ENCODE peak calls at places on chromosomes 1 and 21, in four cellular contexts. O, C, U and I are unnamed samples.

GRCh38 chr1:155016231-155016831 is 13.7 kb downstream of the ZBTB7B start:
- DNase-seq in O (no peak), C (no peak), U (no peak), I (no peak)

GRCh38 chr1:65247419-65248359 is 61.7 kb upstream of the DNAJC6 start:
- DNase-seq in O (no peak), U (no peak), C (peak; percentile 77), I (no peak)

GRCh38 chr1:37498872-37499617 is 15.5 kb downstream of the MEAF6 start:
- DNase-seq in U (no peak), C (peak; percentile 38), O (peak; percentile 60), I (peak; percentile 2)

GRCh38 chr1:170126691-170127090 is 19.1 kb upstream of the NTMT2 start:
- DNase-seq in U (no peak), C (peak; percentile 2), O (no peak), I (no peak)

GRCh38 chr1:41330588-41331545 is 30.4 kb upstream of the FOXO6 start:
- DNase-seq in O (peak; percentile 17), C (no peak), U (no peak), I (no peak)

GRCh38 chr1:90488451-90488850 is 228.7 kb downstream of the BARHL2 start:
- DNase-seq in O (no peak), U (no peak), C (no peak), I (no peak)

GRCh38 chr21:38597436-38597835 is 99.2 kb upstream of the ERG start:
- DNase-seq in O (no peak), U (no peak), C (no peak), I (no peak)

GRCh38 chr1:201353186-201353940 is 24.1 kb downstream of the TNNT2 start:
- DNase-seq in O (no peak), C (peak; percentile 39), U (no peak), I (no peak)

GRCh38 chr1:201845331-201846083 is 16.6 kb downstream of the IPO9 start:
- DNase-seq in U (no peak), O (no peak), C (no peak), I (no peak)

GRCh38 chr1:199040499-199040898 is 401.7 kb downstream of the PTPRC start:
- DNase-seq in O (no peak), U (no peak), C (no peak), I (no peak)

GRCh38 chr1:5981009-5981380 is 11.2 kb downstream of the NPHP4 start:
- DNase-seq in O (no peak), U (no peak), C (no peak), I (no peak)

GRCh38 chr1:19338323-19338762 is 26.2 kb downstream of the SLC66A1 start:
- DNase-seq in C (peak; percentile 68), U (no peak), O (no peak), I (no peak)

GRCh38 chr1:24966724-24967346 is 36.8 kb upstream of the RUNX3 start:
- DNase-seq in C (no peak), U (no peak), O (no peak), I (no peak)

GRCh38 chr1:198024782-198025181 is 107.6 kb downstream of the LHX9 start:
- DNase-seq in O (no peak), U (no peak), C (no peak), I (no peak)

GRCh38 chr1:50978144-50978851 is 8.3 kb downstream of the CDKN2C start:
- DNase-seq in O (peak; percentile 90), U (peak; percentile 41), C (peak; percentile 47), I (peak; percentile 94)

GRCh38 chr1:208479435-208479834 is 235.3 kb upstream of the PLXNA2 start:
- DNase-seq in O (no peak), U (no peak), C (no peak), I (peak; percentile 26)

GRCh38 chr1:182601926-182602325 is 2.3 kb downstream of the RGS16 start:
- DNase-seq in O (no peak), U (no peak), C (no peak), I (peak; percentile 85)

GRCh38 chr1:89957063-89957462 is 37.8 kb upstream of the ZNF326 start:
- DNase-seq in O (no peak), C (no peak), U (no peak), I (no peak)

GRCh38 chr1:29305943-29306342 is 69.6 kb downstream of the PTPRU start:
- DNase-seq in C (no peak), O (no peak), U (no peak), I (no peak)

GRCh38 chr1:76257823-76258222 is 183.3 kb downstream of the ST6GALNAC3 start:
- DNase-seq in O (no peak), U (no peak), C (no peak), I (no peak)